ENCODE peak calls at places on chromosomes 7 and 10, in six cellular contexts. P, M, Y, I, S and R are unnamed samples.

GRCh38 chr10:133238066-133238804 is 580 bp downstream of the VENTX start:
- DNase-seq in I (no peak), Y (no peak), S (no peak), P (no peak), M (no peak), R (no peak)

GRCh38 chr10:77926566-77927342 is at the start of gene DLG5:
- DNase-seq in I (peak; percentile 81), Y (peak; percentile 75), M (peak; percentile 92), S (no peak), P (no peak), R (peak; percentile 40)

GRCh38 chr10:124204726-124205125 is 111.3 kb upstream of the CHST15 start:
- DNase-seq in S (no peak), Y (no peak), P (no peak), M (no peak), I (no peak), R (no peak)

GRCh38 chr10:14184841-14185500 is 145.8 kb downstream of the FRMD4A start:
- DNase-seq in S (peak; percentile 72), P (no peak), I (no peak), M (no peak), Y (peak; percentile 31), R (no peak)

GRCh38 chr10:98433881-98434732 is 12.6 kb downstream of the HPS1 start:
- DNase-seq in I (no peak), Y (no peak), M (peak; percentile 54), S (no peak), P (no peak), R (no peak)

GRCh38 chr7:50415844-50416243 is 34.3 kb downstream of the FIGNL1 start:
- DNase-seq in P (no peak), S (no peak), Y (no peak), M (no peak), I (no peak), R (no peak)

GRCh38 chr7:141133646-141134045 is 59.8 kb downstream of the TMEM178B start:
- DNase-seq in M (no peak), Y (no peak), S (no peak), P (no peak), I (no peak), R (no peak)

GRCh38 chr7:151172273-151173141 is 5.0 kb upstream of the GBX1 start:
- DNase-seq in M (peak; percentile 90), I (peak; percentile 78), Y (peak; percentile 78), P (peak; percentile 61), S (no peak), R (peak; percentile 60)

GRCh38 chr7:131188367-131189339 is 139.0 kb upstream of the MKLN1 start:
- DNase-seq in P (peak; percentile 79), I (no peak), S (peak; percentile 61), M (peak; percentile 71), Y (no peak), R (peak; percentile 30)

GRCh38 chr10:24683554-24683953 is 40.1 kb downstream of the ARHGAP21 start:
- DNase-seq in I (no peak), S (no peak), P (no peak), Y (no peak), M (no peak), R (no peak)

GRCh38 chr10:26407406-26407969 is 30.7 kb upstream of the APBB1IP start:
- DNase-seq in P (peak; percentile 74), S (no peak), M (no peak), I (no peak), Y (no peak), R (no peak)

GRCh38 chr7:130667593-130668257 is 823 bp downstream of the COPG2 start:
- DNase-seq in Y (no peak), I (no peak), S (no peak), P (no peak), M (no peak), R (no peak)

GRCh38 chr10:13969792-13970140 is 361.0 kb downstream of the FRMD4A start:
- DNase-seq in M (no peak), P (no peak), I (no peak), Y (no peak), S (peak; percentile 52), R (no peak)

GRCh38 chr10:104323721-104324686 is 14.3 kb downstream of the ITPRIP start:
- DNase-seq in I (peak; percentile 25), S (no peak), M (peak; percentile 78), P (no peak), Y (no peak), R (no peak)

GRCh38 chr10:43380610-43381222 is 9.3 kb downstream of the FXYD4 start:
- DNase-seq in Y (no peak), M (peak; percentile 6), I (no peak), S (no peak), P (peak; percentile 60), R (no peak)

GRCh38 chr10:84337199-84337598 is 8.8 kb downstream of the CCSER2 start:
- DNase-seq in P (no peak), M (no peak), S (no peak), I (no peak), Y (no peak), R (no peak)

GRCh38 chr10:6811153-6811552 is 231.1 kb upstream of the PRKCQ start:
- DNase-seq in S (no peak), Y (no peak), I (no peak), P (no peak), M (no peak), R (no peak)

GRCh38 chr10:72292223-72292691 is 18.5 kb downstream of the DDIT4 start:
- DNase-seq in Y (peak; percentile 61), M (no peak), S (no peak), P (no peak), I (no peak), R (no peak)

DNA sequence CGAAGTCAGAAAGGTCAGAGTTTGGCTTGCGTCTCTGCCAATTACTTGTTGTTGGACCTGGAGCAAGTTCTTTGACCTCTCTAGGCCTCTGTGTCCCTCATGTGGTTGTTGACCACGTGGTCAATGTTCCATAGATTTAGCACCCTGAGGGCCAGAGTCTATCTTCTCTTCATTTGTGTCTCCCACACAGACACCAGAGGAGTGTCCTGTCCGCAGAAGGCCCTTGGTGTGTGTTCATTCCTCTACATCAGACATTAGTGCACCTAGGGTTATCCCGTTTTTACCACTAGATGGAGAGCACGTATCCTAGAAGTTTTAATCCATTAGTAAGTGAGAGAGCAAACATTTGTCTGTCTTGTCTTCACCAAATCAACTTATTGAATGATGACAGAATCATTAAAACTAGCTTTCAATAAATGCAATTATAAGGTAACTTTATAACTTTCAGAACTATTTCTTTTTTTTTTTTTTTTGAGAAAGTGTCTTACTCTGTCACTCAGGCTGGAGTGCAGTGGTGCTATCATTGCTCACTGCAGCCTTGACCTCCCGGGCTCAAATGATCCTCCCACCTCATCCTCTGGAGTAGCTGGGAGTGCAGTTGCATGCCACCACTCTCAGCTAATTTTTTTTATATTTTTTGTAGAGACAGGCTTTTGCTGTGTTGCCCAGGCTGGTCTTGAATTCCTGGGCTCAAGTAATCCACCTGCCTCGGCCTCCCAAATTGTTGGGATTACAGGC is 122.5 kb upstream of the ANKRD1 start:
- DNase-seq in P (peak; percentile 25), S (peak; percentile 3), I (no peak), Y (no peak), M (no peak), R (no peak)
- H3K4me1 ChIP-seq in P (no peaks in the 10 kb centered on the region), S (peaks cover under 1% of the 10 kb centered on the region), I (peaks cover 10% of the 10 kb centered on the region), Y (no peaks in the 10 kb centered on the region), M (no peaks in the 10 kb centered on the region), R (no peaks in the 10 kb centered on the region)

DNA sequence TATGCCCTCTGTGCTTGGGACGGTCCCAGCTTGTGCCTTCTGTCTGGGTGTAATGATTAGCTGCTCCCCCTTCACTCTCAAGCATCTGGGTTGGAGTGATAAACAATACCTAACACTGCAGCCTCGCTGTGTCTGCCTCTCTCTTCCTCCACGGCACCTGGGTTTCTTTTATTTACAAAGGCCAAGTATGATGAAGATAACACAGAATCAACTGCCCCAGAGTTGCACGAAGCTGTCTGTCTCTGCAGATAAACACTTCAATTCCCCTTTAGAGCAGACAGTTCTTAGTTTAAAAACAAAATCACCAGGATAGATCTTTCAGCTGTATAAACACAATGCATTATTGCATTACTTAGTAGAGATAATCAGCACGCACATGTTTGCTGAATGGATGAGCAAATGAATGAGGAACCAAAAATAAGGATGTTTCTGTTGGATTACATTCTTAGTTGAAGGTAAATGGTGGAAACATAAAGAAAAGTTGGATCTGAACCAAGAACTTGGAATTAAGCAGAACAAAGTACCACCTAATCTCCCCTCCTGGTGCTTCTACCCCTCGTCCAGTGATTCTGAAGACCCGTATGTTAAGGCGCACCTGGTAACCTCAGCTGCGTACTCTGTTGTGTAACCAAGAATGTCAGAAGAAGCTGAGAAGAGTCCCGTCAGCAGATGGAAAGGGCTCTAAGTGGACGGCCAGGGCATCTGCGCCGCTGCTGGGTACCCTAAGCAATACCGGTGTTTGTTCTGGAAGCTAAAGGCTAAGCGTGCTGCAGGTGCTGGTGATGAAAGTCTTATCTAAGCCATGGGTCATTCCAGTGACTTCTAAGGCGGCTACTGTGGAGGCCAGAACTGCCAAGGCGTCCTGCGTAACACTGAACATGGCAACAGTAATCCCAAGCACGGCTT is 26.6 kb downstream of the INSIG1 start:
- DNase-seq in M (no peak), P (no peak), I (no peak), Y (no peak), S (no peak), R (no peak)
- TF ChIP-seq EP300 in M (no peak), P (no peak), I (no peak), Y (no peak), S (no peak), R (no peak)

DNA sequence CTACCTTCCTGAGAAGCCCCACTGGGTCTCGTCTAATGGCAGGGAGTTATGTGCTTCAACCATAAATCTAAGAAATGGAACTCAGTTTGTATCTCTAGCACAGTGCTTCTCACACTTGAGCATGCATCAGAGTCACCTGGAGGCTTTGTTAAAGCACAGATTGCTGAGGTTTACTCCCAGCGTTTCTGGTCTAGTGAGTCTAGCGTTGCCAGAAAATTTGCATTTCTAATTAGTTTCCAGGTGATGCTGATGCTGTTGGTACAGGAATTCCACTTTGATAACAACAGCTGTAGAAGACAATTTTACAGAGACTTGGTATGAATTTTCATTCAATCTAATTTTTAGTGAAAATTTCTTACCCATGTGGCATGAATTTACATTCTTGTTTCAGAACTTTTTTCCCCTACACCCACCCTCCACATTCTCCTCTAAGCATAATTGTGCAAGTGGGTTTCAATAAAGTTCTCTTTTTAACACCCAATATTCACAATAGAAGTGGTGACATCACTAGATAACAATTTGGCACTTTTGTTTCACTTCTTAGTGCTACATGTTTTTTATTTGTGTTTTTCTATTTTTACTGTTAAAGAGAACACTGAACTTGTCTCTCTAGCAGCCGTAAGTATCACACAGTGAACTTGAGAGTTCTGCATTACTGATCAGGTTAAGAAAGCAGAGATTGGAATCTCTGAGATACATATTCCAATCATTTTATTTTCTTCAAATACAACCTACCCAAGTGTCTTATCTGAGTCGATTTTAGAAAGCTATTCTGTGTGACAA is 48.4 kb upstream of the BET1 start:
- DNase-seq in P (no peak), M (no peak), I (no peak), Y (no peak), S (peak; percentile 27), R (no peak)
- H3K4me1 ChIP-seq in P (peaks cover 9% of the 10 kb centered on the region), M (no peaks in the 10 kb centered on the region), I (no peaks in the 10 kb centered on the region), Y (no peaks in the 10 kb centered on the region), S (peaks cover 23% of the 10 kb centered on the region), R (no peaks in the 10 kb centered on the region)

GRCh38 chr10:47178537-47179290 is 121.3 kb upstream of the GDF10 start:
- DNase-seq in I (no peak), M (no peak), Y (no peak), P (no peak), S (no peak), R (no peak)
- TF ChIP-seq EP300 in I (no peak), M (no peak), Y (no peak), P (no peak), S (no peak), R (no peak)